ENCODE peak calls at places on chromosomes 12 and 14, in five cellular contexts. B, E, Z, H and O are unnamed samples.

GRCh38 chr12:68899251-68899771 is 33.7 kb downstream of the CPM start:
- DNase-seq in B (no peak), E (no peak), Z (no peak), H (peak), O (peak)

GRCh38 chr14:87461704-87462103 is 531.3 kb downstream of the GALC start:
- DNase-seq in B (no peak), E (no peak), Z (no peak), H (no peak), O (no peak)

GRCh38 chr12:24864796-24865125 is 84.1 kb downstream of the BCAT1 start:
- DNase-seq in B (no peak), E (no peak), Z (no peak), H (no peak), O (no peak)

GRCh38 chr12:10364839-10365681 is 24.8 kb downstream of the KLRK1 start:
- DNase-seq in B (peak), E (peak), Z (peak), H (peak), O (peak)

GRCh38 chr14:67908061-67908767 is 88.6 kb downstream of the RAD51B start:
- DNase-seq in B (no peak), E (no peak), Z (no peak), H (no peak), O (no peak)

GRCh38 chr12:132493482-132494178 is 3.7 kb downstream of the FBRSL1 start:
- DNase-seq in B (no peak), E (no peak), Z (no peak), H (no peak), O (no peak)

GRCh38 chr14:104321151-104322130 is 183.1 kb downstream of the KIF26A start:
- DNase-seq in B (peak), E (no peak), Z (no peak), H (no peak), O (no peak)

GRCh38 chr12:25728196-25728595 is 175.1 kb upstream of the LMNTD1 start:
- DNase-seq in B (no peak), E (no peak), Z (no peak), H (no peak), O (no peak)

GRCh38 chr12:56278905-56279304 is 12.2 kb downstream of the COQ10A start:
- DNase-seq in B (no peak), E (no peak), Z (no peak), H (no peak), O (no peak)

GRCh38 chr14:70186826-70187483 is 1.8 kb downstream of the SLC8A3 start:
- DNase-seq in B (no peak), E (no peak), Z (peak), H (peak), O (no peak)

GRCh38 chr12:88579572-88579940 is 715 bp downstream of the KITLG start:
- DNase-seq in B (peak), E (no peak), Z (peak), H (peak), O (peak)

GRCh38 chr14:73612339-73613045 is at the start of gene ACOT6:
- DNase-seq in B (peak), E (peak), Z (peak), H (peak), O (peak)

GRCh38 chr12:103373088-103373523 is 122.7 kb downstream of the C12orf42 start:
- DNase-seq in B (no peak), E (no peak), Z (no peak), H (no peak), O (no peak)

GRCh38 chr14:33842299-33842698 is 108.6 kb downstream of the EGLN3 start:
- DNase-seq in B (no peak), E (no peak), Z (no peak), H (no peak), O (no peak)

GRCh38 chr14:93012516-93013367 is 89.8 kb downstream of the CHGA start:
- DNase-seq in B (no peak), E (no peak), Z (no peak), H (no peak), O (no peak)

GRCh38 chr14:76938092-76938500 is 90.4 kb downstream of the IRF2BPL start:
- DNase-seq in B (no peak), E (no peak), Z (no peak), H (no peak), O (no peak)

GRCh38 chr12:13164271-13164670 is 32.3 kb upstream of the EMP1 start:
- DNase-seq in B (no peak), E (no peak), Z (no peak), H (no peak), O (no peak)

GRCh38 chr12:116461060-116461459 is 98.1 kb upstream of the MAP1LC3B2 start:
- DNase-seq in B (no peak), E (no peak), Z (no peak), H (no peak), O (no peak)

GRCh38 chr12:130828895-130829294 is 10.2 kb downstream of the STX2 start:
- DNase-seq in B (no peak), E (no peak), Z (no peak), H (no peak), O (no peak)

GRCh38 chr12:96047621-96048211 is 12.3 kb upstream of the LTA4H start:
- DNase-seq in B (no peak), E (no peak), Z (no peak), H (no peak), O (no peak)

GRCh38 chr14:94885481-94886155 is 115.7 kb upstream of the GSC start:
- DNase-seq in B (no peak), E (no peak), Z (no peak), H (no peak), O (no peak)

GRCh38 chr14:103391048-103391447 is 5.8 kb downstream of the MARK3 start:
- DNase-seq in B (peak), E (peak), Z (no peak), H (no peak), O (no peak)